ENCODE peak calls at places on chromosomes 6 and 20, in nine cellular contexts. One of them, this sample, is unnamed.

GRCh38 chr20:20850407-20850806 is 138.0 kb upstream of the RALGAPA2 start:
- DNase-seq in AG08395: no peak
- DNase-seq in aorta: no peak
- DNase-seq in GM04504: no peak
- DNase-seq in CD4-positive, alpha-beta memory T cell: no peak
- DNase-seq in fibroblast of lung: no peak
- DNase-seq in Panc1: no peak
- DNase-seq in activated CD4-positive, alpha-beta T cell treated with anti-CD3 and anti-CD28 coated beads, Interleukin-2, amount 50 U/mL, for 48 hours: no peak
- DNase-seq in HT-29: no peak
- DNase-seq in this sample: no peak

GRCh38 chr6:21500894-21501293 is 92.7 kb upstream of the SOX4 start:
- DNase-seq in HT-29: peak
- DNase-seq in Panc1: no peak
- DNase-seq in fibroblast of lung: no peak
- DNase-seq in GM04504: no peak
- DNase-seq in CD4-positive, alpha-beta memory T cell: no peak
- DNase-seq in AG08395: no peak
- DNase-seq in aorta: no peak
- DNase-seq in activated CD4-positive, alpha-beta T cell treated with anti-CD3 and anti-CD28 coated beads, Interleukin-2, amount 50 U/mL, for 48 hours: no peak
- DNase-seq in this sample: no peak

GRCh38 chr20:36261389-36262105 is 25.3 kb downstream of the AAR2 start:
- DNase-seq in fibroblast of lung: no peak
- DNase-seq in CD4-positive, alpha-beta memory T cell: no peak
- DNase-seq in GM04504: no peak
- DNase-seq in Panc1: no peak
- DNase-seq in HT-29: peak
- DNase-seq in AG08395: no peak
- DNase-seq in activated CD4-positive, alpha-beta T cell treated with anti-CD3 and anti-CD28 coated beads, Interleukin-2, amount 50 U/mL, for 48 hours: no peak
- DNase-seq in aorta: peak
- DNase-seq in this sample: no peak

GRCh38 chr6:24667378-24667803 is 514 bp downstream of the ACOT13 start:
- DNase-seq in AG08395: peak
- DNase-seq in HT-29: peak
- DNase-seq in activated CD4-positive, alpha-beta T cell treated with anti-CD3 and anti-CD28 coated beads, Interleukin-2, amount 50 U/mL, for 48 hours: no peak
- DNase-seq in aorta: no peak
- DNase-seq in Panc1: no peak
- DNase-seq in GM04504: no peak
- DNase-seq in fibroblast of lung: no peak
- DNase-seq in CD4-positive, alpha-beta memory T cell: no peak
- DNase-seq in this sample: no peak

GRCh38 chr6:26187981-26188635 is 100.9 kb downstream of the HFE start:
- DNase-seq in Panc1: no peak
- DNase-seq in aorta: no peak
- DNase-seq in activated CD4-positive, alpha-beta T cell treated with anti-CD3 and anti-CD28 coated beads, Interleukin-2, amount 50 U/mL, for 48 hours: peak
- DNase-seq in GM04504: no peak
- DNase-seq in CD4-positive, alpha-beta memory T cell: peak
- DNase-seq in fibroblast of lung: peak
- DNase-seq in AG08395: no peak
- DNase-seq in HT-29: peak
- DNase-seq in this sample: no peak

GRCh38 chr20:642398-643174 is 10.4 kb downstream of the SRXN1 start:
- DNase-seq in activated CD4-positive, alpha-beta T cell treated with anti-CD3 and anti-CD28 coated beads, Interleukin-2, amount 50 U/mL, for 48 hours: no peak
- DNase-seq in fibroblast of lung: no peak
- DNase-seq in aorta: peak
- DNase-seq in HT-29: no peak
- DNase-seq in AG08395: no peak
- DNase-seq in Panc1: no peak
- DNase-seq in CD4-positive, alpha-beta memory T cell: no peak
- DNase-seq in GM04504: no peak
- DNase-seq in this sample: no peak

GRCh38 chr20:14360386-14360785 is 23.0 kb upstream of the FLRT3 start:
- DNase-seq in Panc1: no peak
- DNase-seq in AG08395: no peak
- DNase-seq in fibroblast of lung: no peak
- DNase-seq in GM04504: no peak
- DNase-seq in HT-29: no peak
- DNase-seq in CD4-positive, alpha-beta memory T cell: no peak
- DNase-seq in aorta: no peak
- DNase-seq in activated CD4-positive, alpha-beta T cell treated with anti-CD3 and anti-CD28 coated beads, Interleukin-2, amount 50 U/mL, for 48 hours: no peak
- DNase-seq in this sample: no peak

GRCh38 chr20:61954276-61955021 is 111.2 kb downstream of the TAF4 start:
- DNase-seq in Panc1: no peak
- DNase-seq in CD4-positive, alpha-beta memory T cell: no peak
- DNase-seq in HT-29: no peak
- DNase-seq in GM04504: no peak
- DNase-seq in activated CD4-positive, alpha-beta T cell treated with anti-CD3 and anti-CD28 coated beads, Interleukin-2, amount 50 U/mL, for 48 hours: no peak
- DNase-seq in fibroblast of lung: no peak
- DNase-seq in aorta: peak
- DNase-seq in AG08395: no peak
- DNase-seq in this sample: no peak

GRCh38 chr20:46710149-46710913 is 882 bp downstream of the SLC2A10 start:
- DNase-seq in aorta: no peak
- DNase-seq in GM04504: no peak
- DNase-seq in AG08395: no peak
- DNase-seq in fibroblast of lung: no peak
- DNase-seq in HT-29: no peak
- DNase-seq in CD4-positive, alpha-beta memory T cell: no peak
- DNase-seq in Panc1: no peak
- DNase-seq in activated CD4-positive, alpha-beta T cell treated with anti-CD3 and anti-CD28 coated beads, Interleukin-2, amount 50 U/mL, for 48 hours: no peak
- DNase-seq in this sample: no peak

GRCh38 chr6:163950159-163950558 is 535.6 kb downstream of the QKI start:
- DNase-seq in aorta: no peak
- DNase-seq in fibroblast of lung: no peak
- DNase-seq in CD4-positive, alpha-beta memory T cell: no peak
- DNase-seq in GM04504: no peak
- DNase-seq in AG08395: no peak
- DNase-seq in activated CD4-positive, alpha-beta T cell treated with anti-CD3 and anti-CD28 coated beads, Interleukin-2, amount 50 U/mL, for 48 hours: no peak
- DNase-seq in HT-29: no peak
- DNase-seq in Panc1: no peak
- DNase-seq in this sample: no peak

GRCh38 chr6:122798099-122798641 is 9.1 kb downstream of the SMPDL3A start:
- DNase-seq in Panc1: peak
- DNase-seq in CD4-positive, alpha-beta memory T cell: no peak
- DNase-seq in fibroblast of lung: peak
- DNase-seq in AG08395: peak
- DNase-seq in aorta: no peak
- DNase-seq in activated CD4-positive, alpha-beta T cell treated with anti-CD3 and anti-CD28 coated beads, Interleukin-2, amount 50 U/mL, for 48 hours: no peak
- DNase-seq in HT-29: peak
- DNase-seq in GM04504: no peak
- DNase-seq in this sample: no peak

GRCh38 chr6:113271437-113271836 is 585.7 kb upstream of the MARCKS start:
- DNase-seq in GM04504: peak
- DNase-seq in HT-29: no peak
- DNase-seq in AG08395: peak
- DNase-seq in aorta: no peak
- DNase-seq in Panc1: no peak
- DNase-seq in activated CD4-positive, alpha-beta T cell treated with anti-CD3 and anti-CD28 coated beads, Interleukin-2, amount 50 U/mL, for 48 hours: no peak
- DNase-seq in fibroblast of lung: peak
- DNase-seq in CD4-positive, alpha-beta memory T cell: no peak
- DNase-seq in this sample: peak

GRCh38 chr6:84522135-84522535 is 242.3 kb downstream of the TBX18 start:
- DNase-seq in activated CD4-positive, alpha-beta T cell treated with anti-CD3 and anti-CD28 coated beads, Interleukin-2, amount 50 U/mL, for 48 hours: no peak
- DNase-seq in aorta: no peak
- DNase-seq in AG08395: peak
- DNase-seq in CD4-positive, alpha-beta memory T cell: no peak
- DNase-seq in fibroblast of lung: peak
- DNase-seq in Panc1: no peak
- DNase-seq in GM04504: peak
- DNase-seq in HT-29: no peak
- DNase-seq in this sample: peak

GRCh38 chr6:2369606-2370005 is 124.2 kb upstream of the GMDS start:
- DNase-seq in GM04504: no peak
- DNase-seq in fibroblast of lung: no peak
- DNase-seq in aorta: no peak
- DNase-seq in Panc1: no peak
- DNase-seq in HT-29: no peak
- DNase-seq in activated CD4-positive, alpha-beta T cell treated with anti-CD3 and anti-CD28 coated beads, Interleukin-2, amount 50 U/mL, for 48 hours: no peak
- DNase-seq in AG08395: no peak
- DNase-seq in CD4-positive, alpha-beta memory T cell: no peak
- DNase-seq in this sample: no peak

GRCh38 chr20:37622728-37623127 is 71.1 kb upstream of the CTNNBL1 start:
- DNase-seq in aorta: no peak
- DNase-seq in AG08395: no peak
- DNase-seq in fibroblast of lung: no peak
- DNase-seq in HT-29: no peak
- DNase-seq in Panc1: no peak
- DNase-seq in CD4-positive, alpha-beta memory T cell: no peak
- DNase-seq in activated CD4-positive, alpha-beta T cell treated with anti-CD3 and anti-CD28 coated beads, Interleukin-2, amount 50 U/mL, for 48 hours: no peak
- DNase-seq in GM04504: no peak
- DNase-seq in this sample: no peak